ENCODE peak calls at places on chromosomes 16 and 17, in five cellular contexts. M is psoas muscle, W is activated T-cell treated with anti-CD3 and anti-CD28 coated beads for 4 hours, F is HL-60, Q is HAP-1. J is an unnamed sample.

GRCh38 chr16:426115-426905 is 861 bp downstream of the RAB11FIP3 start:
- DNase-seq in M (peak; percentile 36), W (no peak), F (no peak), Q (peak; percentile 31), J (no peak)

GRCh38 chr17:79205688-79206205 is 131.1 kb downstream of the ENGASE start:
- DNase-seq in M (no peak), W (no peak), F (no peak), Q (no peak), J (no peak)

GRCh38 chr17:77916771-77917481 is 41.6 kb upstream of the TNRC6C start:
- DNase-seq in M (no peak), W (no peak), F (peak; percentile 67), Q (no peak), J (no peak)

GRCh38 chr16:1528921-1529537 is 4.4 kb upstream of the TMEM204 start:
- DNase-seq in M (no peak), W (no peak), F (no peak), Q (no peak), J (no peak)

GRCh38 chr16:85425061-85425662 is 188.0 kb upstream of the GSE1 start:
- DNase-seq in M (no peak), W (no peak), F (no peak), Q (no peak), J (no peak)

GRCh38 chr17:50620848-50621247 is 13.8 kb upstream of the ABCC3 start:
- DNase-seq in M (no peak), W (no peak), F (no peak), Q (peak; percentile 48), J (no peak)

GRCh38 chr17:32111141-32111771 is 31.0 kb upstream of the RHOT1 start:
- DNase-seq in M (peak; percentile 45), W (no peak), F (peak; percentile 44), Q (peak; percentile 74), J (no peak)

GRCh38 chr16:21704733-21705132 is 41.0 kb downstream of the OTOA start:
- DNase-seq in M (no peak), W (no peak), F (no peak), Q (no peak), J (no peak)

GRCh38 chr16:77995843-77996455 is 26.4 kb upstream of the CLEC3A start:
- DNase-seq in M (no peak), W (no peak), F (no peak), Q (no peak), J (no peak)

GRCh38 chr16:78515421-78515820 is 416.0 kb downstream of the WWOX start:
- DNase-seq in M (no peak), W (no peak), F (no peak), Q (no peak), J (no peak)

GRCh38 chr16:65763640-65764305 is 602.7 kb upstream of the CDH5 start:
- DNase-seq in M (no peak), W (no peak), F (peak; percentile 60), Q (no peak), J (no peak)

GRCh38 chr17:72901657-72902056 is 190.8 kb downstream of the SLC39A11 start:
- DNase-seq in M (no peak), W (no peak), F (no peak), Q (no peak), J (no peak)

GRCh38 chr17:57534863-57535651 is 210.0 kb downstream of the CCDC182 start:
- DNase-seq in M (no peak), W (no peak), F (no peak), Q (peak; percentile 46), J (no peak)

GRCh38 chr17:60729854-60730253 is 52.2 kb downstream of the BCAS3 start:
- DNase-seq in M (no peak), W (no peak), F (no peak), Q (no peak), J (no peak)

GRCh38 chr17:59785091-59785799 is 77.8 kb downstream of the VMP1 start:
- DNase-seq in M (no peak), W (no peak), F (no peak), Q (no peak), J (no peak)

GRCh38 chr17:45302649-45303173 is 14.1 kb downstream of the MAP3K14 start:
- DNase-seq in M (no peak), W (no peak), F (no peak), Q (no peak), J (no peak)

GRCh38 chr17:44417553-44417952 is 28.1 kb upstream of the ITGA2B start:
- DNase-seq in M (no peak), W (no peak), F (no peak), Q (no peak), J (no peak)

GRCh38 chr17:50079334-50080095 is 15.6 kb upstream of the PDK2 start:
- DNase-seq in M (no peak), W (no peak), F (peak; percentile 82), Q (peak; percentile 73), J (peak; percentile 10)

GRCh38 chr16:19463468-19464315 is 46.0 kb downstream of the TMC5 start:
- DNase-seq in M (no peak), W (no peak), F (no peak), Q (no peak), J (no peak)

GRCh38 chr16:14301150-14302030 is 230.3 kb downstream of the MRTFB start:
- DNase-seq in M (peak; percentile 44), W (peak; percentile 54), F (no peak), Q (peak; percentile 29), J (peak; percentile 75)

GRCh38 chr16:73122604-73123386 is 74.9 kb upstream of the ZFHX3 start:
- DNase-seq in M (peak; percentile 29), W (no peak), F (peak; percentile 62), Q (peak; percentile 24), J (no peak)

GRCh38 chr17:2239882-2240430 is 63.6 kb downstream of the SMG6 start:
- DNase-seq in M (peak; percentile 72), W (no peak), F (no peak), Q (no peak), J (peak; percentile 46)

GRCh38 chr17:55825213-55825612 is 74.4 kb downstream of the PCTP start:
- DNase-seq in M (no peak), W (no peak), F (no peak), Q (no peak), J (no peak)

GRCh38 chr16:66988197-66988788 is at the start of gene CES4A:
- DNase-seq in M (peak; percentile 36), W (no peak), F (no peak), Q (no peak), J (no peak)

GRCh38 chr16:12573730-12574383 is 229.8 kb downstream of the CPPED1 start:
- DNase-seq in M (no peak), W (peak; percentile 56), F (peak; percentile 61), Q (peak; percentile 23), J (peak; percentile 57)

GRCh38 chr16:74778646-74779045 is 4.0 kb upstream of the FA2H start:
- DNase-seq in M (no peak), W (no peak), F (no peak), Q (no peak), J (no peak)

GRCh38 chr17:38528101-38528500 is 77.7 kb downstream of the SRCIN1 start:
- DNase-seq in M (no peak), W (no peak), F (no peak), Q (no peak), J (no peak)

GRCh38 chr17:4440690-4441686 is 7.2 kb downstream of the SPNS3 start:
- DNase-seq in M (no peak), W (no peak), F (no peak), Q (peak; percentile 31), J (no peak)

GRCh38 chr17:37278247-37278894 is 97.4 kb upstream of the C17orf78 start:
- DNase-seq in M (no peak), W (no peak), F (no peak), Q (no peak), J (no peak)

J was measured in stimulated activated CD4-positive, alpha-beta T cell treated with anti-CD3 and anti-CD28 coated beads, Interleukin-4, amount 100 ng/mL, for 4 hours.